ENCODE peak calls at places on chromosomes 7 and 10, in five cellular contexts. L is AG04450, W is cardiac muscle cell, P is A549, I is heart right ventricle. R is an unnamed sample.

GRCh38 chr7:117094457-117094856 is 141.2 kb downstream of the ST7 start:
- DNase-seq in L (no peak), W (no peak), P (no peak), I (no peak), R (no peak)

GRCh38 chr7:157361537-157361936 is 24.7 kb downstream of the DNAJB6 start:
- DNase-seq in L (no peak), W (no peak), P (no peak), I (no peak), R (no peak)

GRCh38 chr10:86658261-86658741 is 4.0 kb downstream of the OPN4 start:
- DNase-seq in L (no peak), W (no peak), P (no peak), I (no peak), R (no peak)

GRCh38 chr10:124621637-124622036 is 122.5 kb downstream of the FAM53B start:
- DNase-seq in L (no peak), W (no peak), P (no peak), I (peak), R (no peak)

GRCh38 chr10:21749788-21750187 is 215.8 kb downstream of the MLLT10 start:
- DNase-seq in L (no peak), W (no peak), P (no peak), I (no peak), R (no peak)

GRCh38 chr7:80216996-80217842 is 82.6 kb downstream of the GNAI1 start:
- DNase-seq in L (no peak), W (no peak), P (no peak), I (no peak), R (no peak)

GRCh38 chr7:41045556-41046123 is 657.2 kb downstream of the INHBA start:
- DNase-seq in L (no peak), W (no peak), P (no peak), I (no peak), R (no peak)

GRCh38 chr7:137903382-137904169 is 56.8 kb upstream of the DGKI start:
- DNase-seq in L (peak), W (peak), P (peak), I (peak), R (peak)

GRCh38 chr10:86255405-86256251 is 111.0 kb downstream of the GRID1 start:
- DNase-seq in L (no peak), W (no peak), P (no peak), I (no peak), R (no peak)

GRCh38 chr7:133853706-133854276 is 273.3 kb upstream of the LRGUK start:
- DNase-seq in L (peak), W (peak), P (peak), I (no peak), R (peak)

GRCh38 chr7:152869041-152869676 is 109.6 kb downstream of the ACTR3B start:
- DNase-seq in L (no peak), W (no peak), P (no peak), I (no peak), R (no peak)

GRCh38 chr10:26486985-26487850 is 49.1 kb downstream of the APBB1IP start:
- DNase-seq in L (peak), W (no peak), P (peak), I (no peak), R (peak)
- H3K4me3 ChIP-seq in L (no peak), W (no peak), P (no peak), I (no peak), R (no peak)

GRCh38 chr10:68331455-68332258 is at the start of gene HNRNPH3:
- DNase-seq in L (peak), W (peak), P (peak), I (peak), R (peak)

GRCh38 chr10:68329506-68329861 is 2.4 kb upstream of the HNRNPH3 start:
- DNase-seq in L (no peak), W (no peak), P (no peak), I (no peak), R (no peak)

GRCh38 chr10:68330852-68331454 is 911 bp upstream of the HNRNPH3 start:
- DNase-seq in L (no peak), W (no peak), P (no peak), I (peak), R (no peak)

GRCh38 chr10:68332259-68333057 is at the start of gene PBLD:
- DNase-seq in L (no peak), W (peak), P (peak), I (peak), R (peak)

GRCh38 chr10:68327889-68328786 is 3.7 kb upstream of the HNRNPH3 start:
- DNase-seq in L (no peak), W (no peak), P (peak), I (peak), R (peak)
- H3K4me3 ChIP-seq in L (no peak), W (no peak), P (peak), I (peak), R (no peak)

DNA sequence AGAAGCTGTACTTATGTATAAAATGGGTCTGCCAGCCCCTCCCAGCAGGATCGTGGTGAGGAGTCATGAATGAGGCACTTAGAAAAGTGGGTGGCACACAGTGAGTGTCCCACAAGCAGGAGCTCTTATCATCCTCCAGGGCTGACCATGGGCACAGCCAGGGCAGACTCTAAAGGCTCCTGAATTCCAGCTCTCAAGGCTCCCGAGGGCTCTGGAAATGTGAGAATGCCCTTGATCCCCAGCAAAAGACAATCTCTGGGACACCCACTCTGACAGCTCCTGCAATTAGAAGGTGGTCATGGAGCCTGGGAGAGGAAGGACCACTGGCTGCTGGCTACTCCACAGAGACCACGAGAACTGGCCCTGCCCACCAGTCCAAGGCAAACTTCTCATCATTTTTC is 1.6 kb downstream of the VSTM4 start:
- DNase-seq in L (no peak), W (no peak), P (no peak), I (no peak), R (no peak)
- H3K4me3 ChIP-seq in L (no peak), W (no peak), P (no peak), I (peak), R (no peak)

GRCh38 chr7:128909605-128910568 is 622 bp downstream of the KCP start:
- DNase-seq in L (peak), W (no peak), P (no peak), I (no peak), R (no peak)
- H3K4me3 ChIP-seq in L (peak), W (no peak), P (no peak), I (peak), R (peak)

R was measured in SJSA1.